ENCODE peak calls at places on chromosomes 2 and 18, in nine cellular contexts. X, U, P, J, I, A, T, K and V are unnamed samples.

GRCh38 chr18:51077217-51077616 is 47.2 kb downstream of the SMAD4 start:
- DNase-seq in I (no peak), A (no peak), X (no peak), T (peak; percentile 62), J (peak; percentile 23), K (no peak), U (no peak), P (no peak), V (no peak)

GRCh38 chr2:108928660-108929377 is 60.2 kb downstream of the EDAR start:
- DNase-seq in J (no peak), I (no peak), P (no peak), K (no peak), A (no peak), U (no peak), X (no peak), T (no peak), V (no peak)

GRCh38 chr2:216389565-216389964 is 17.3 kb upstream of the MARCHF4 start:
- DNase-seq in P (no peak), U (no peak), T (peak; percentile 36), K (no peak), J (peak; percentile 91), I (no peak), A (no peak), X (no peak), V (no peak)

GRCh38 chr2:174266288-174266687 is 18.0 kb upstream of the OLA1 start:
- DNase-seq in J (no peak), A (no peak), T (no peak), X (no peak), K (no peak), P (no peak), I (no peak), U (no peak), V (no peak)

GRCh38 chr2:161436411-161436810 is 20.3 kb downstream of the TBR1 start:
- DNase-seq in X (no peak), K (no peak), P (no peak), J (peak; percentile 58), A (no peak), I (no peak), T (peak; percentile 93), U (no peak), V (peak; percentile 68)

GRCh38 chr2:141316103-141316502 is 814.7 kb downstream of the LRP1B start:
- DNase-seq in U (no peak), I (no peak), K (no peak), J (no peak), X (no peak), P (no peak), A (no peak), T (no peak), V (no peak)

GRCh38 chr2:169069341-169069740 is at the start of gene DHRS9:
- DNase-seq in U (peak; percentile 71), P (no peak), A (no peak), I (no peak), T (peak; percentile 7), X (no peak), K (no peak), J (peak; percentile 80), V (peak; percentile 97)

GRCh38 chr2:178542161-178542560 is 61.9 kb downstream of the PLEKHA3 start:
- DNase-seq in K (no peak), X (no peak), J (no peak), I (no peak), U (no peak), A (no peak), T (no peak), P (no peak), V (no peak)

GRCh38 chr2:143686585-143687164 is 557.5 kb downstream of the ARHGAP15 start:
- DNase-seq in P (no peak), X (no peak), I (peak; percentile 57), K (no peak), U (peak; percentile 70), A (no peak), J (peak; percentile 68), T (peak; percentile 43), V (peak; percentile 58)

GRCh38 chr2:137938204-137938603 is 26.1 kb upstream of the HNMT start:
- DNase-seq in J (peak; percentile 91), P (no peak), A (no peak), U (no peak), I (no peak), K (no peak), T (peak; percentile 59), X (no peak), V (peak; percentile 36)

GRCh38 chr18:23871410-23871809 is 143.1 kb upstream of the TTC39C start:
- DNase-seq in T (no peak), J (peak; percentile 57), U (peak; percentile 57), K (no peak), X (no peak), I (peak; percentile 47), A (peak; percentile 49), P (no peak), V (peak; percentile 82)